ENCODE peak calls at places on chromosomes 16 and 17, in eight cellular contexts. X is stomach, Q is A549, R is suprapubic skin, S is heart right ventricle, D is adrenal gland, Z is pancreas, M is Karpas-422. I is an unnamed sample. For H3K4me1, the result is how much of the 10 kb centered on the place peaks cover.

GRCh38 chr17:76734080-76734840 is 2.9 kb downstream of the SRSF2 start:
- DNase-seq in X (no peak), Q (peak), R (no peak), S (no peak), D (no peak), Z (no peak), M (peak), I (no peak)

GRCh38 chr16:58476791-58477190 is 23.2 kb upstream of the NDRG4 start:
- DNase-seq in X (no peak), Q (no peak), R (no peak), S (no peak), D (no peak), Z (no peak), M (no peak), I (no peak)

GRCh38 chr17:39027037-39027436 is 59.8 kb upstream of the FBXO47 start:
- DNase-seq in X (peak), Q (no peak), R (peak), S (peak), D (peak), Z (peak), M (no peak), I (peak)

GRCh38 chr16:86975445-86975844 is 341.7 kb downstream of the C16orf95 start:
- DNase-seq in X (no peak), Q (peak), R (no peak), S (no peak), D (no peak), Z (no peak), M (no peak), I (peak)

GRCh38 chr16:19936431-19936830 is 51.8 kb upstream of the GPRC5B start:
- DNase-seq in X (no peak), Q (no peak), R (no peak), S (no peak), D (no peak), Z (no peak), M (no peak), I (no peak)

GRCh38 chr17:13561606-13562270 is 40.0 kb downstream of the HS3ST3A1 start:
- DNase-seq in X (no peak), Q (peak), R (no peak), S (no peak), D (no peak), Z (no peak), M (no peak), I (no peak)

GRCh38 chr17:6843241-6843890 is 11.8 kb upstream of the TEKT1 start:
- DNase-seq in X (no peak), Q (peak), R (no peak), S (no peak), D (no peak), Z (no peak), M (peak), I (no peak)

GRCh38 chr17:58337126-58337599 is 8.6 kb upstream of the TSPOAP1 start:
- DNase-seq in X (no peak), Q (no peak), R (peak), S (no peak), D (no peak), Z (no peak), M (peak), I (no peak)

GRCh38 chr17:59800530-59800942 is 92.2 kb downstream of the TUBD1 start:
- DNase-seq in X (no peak), Q (peak), R (no peak), S (no peak), D (no peak), Z (no peak), M (peak), I (no peak)

GRCh38 chr16:89067677-89068076 is 26.0 kb upstream of the ACSF3 start:
- DNase-seq in X (peak), Q (no peak), R (no peak), S (no peak), D (peak), Z (no peak), M (no peak), I (no peak)

GRCh38 chr16:12406158-12406557 is 397.5 kb downstream of the CPPED1 start:
- DNase-seq in X (no peak), Q (no peak), R (no peak), S (no peak), D (no peak), Z (no peak), M (no peak), I (no peak)

GRCh38 chr16:55055262-55055661 is 124.6 kb downstream of the IRX5 start:
- DNase-seq in X (no peak), Q (no peak), R (no peak), S (no peak), D (no peak), Z (no peak), M (no peak), I (no peak)

GRCh38 chr17:64641499-64641898 is 20.6 kb downstream of the SMURF2 start:
- DNase-seq in X (no peak), Q (peak), R (no peak), S (no peak), D (peak), Z (peak), M (no peak), I (peak)

GRCh38 chr16:583470-583814 is 6.4 kb upstream of the RAB40C start:
- DNase-seq in X (no peak), Q (no peak), R (no peak), S (no peak), D (no peak), Z (no peak), M (peak), I (peak)

GRCh38 chr17:64974750-64975317 is 55.6 kb upstream of the LRRC37A3 start:
- DNase-seq in X (no peak), Q (no peak), R (peak), S (no peak), D (no peak), Z (no peak), M (no peak), I (no peak)

GRCh38 chr17:69336580-69336979 is 9.6 kb upstream of the ABCA5 start:
- DNase-seq in X (no peak), Q (no peak), R (no peak), S (no peak), D (no peak), Z (no peak), M (no peak), I (no peak)

GRCh38 chr17:68981288-68981687 is 26.1 kb upstream of the ABCA8 start:
- DNase-seq in X (peak), Q (no peak), R (no peak), S (no peak), D (peak), Z (peak), M (no peak), I (peak)

GRCh38 chr17:6387442-6387841 is 47.5 kb downstream of the AIPL1 start:
- DNase-seq in X (no peak), Q (no peak), R (no peak), S (no peak), D (no peak), Z (no peak), M (no peak), I (no peak)

GRCh38 chr17:35322749-35323148 is 50.7 kb downstream of the SLFN11 start:
- DNase-seq in X (no peak), Q (no peak), R (no peak), S (no peak), D (no peak), Z (no peak), M (no peak), I (no peak)

GRCh38 chr16:46496701-46497100 is 124.5 kb downstream of the SHCBP1 start:
- DNase-seq in X (no peak), Q (no peak), R (no peak), S (no peak), D (no peak), Z (no peak), M (no peak), I (no peak)
- H3K4me3 ChIP-seq in X (no peak), Q (no peak), R (no peak), S (no peak), D (no peak), Z (no peak), M (no peak), I (no peak)

DNA sequence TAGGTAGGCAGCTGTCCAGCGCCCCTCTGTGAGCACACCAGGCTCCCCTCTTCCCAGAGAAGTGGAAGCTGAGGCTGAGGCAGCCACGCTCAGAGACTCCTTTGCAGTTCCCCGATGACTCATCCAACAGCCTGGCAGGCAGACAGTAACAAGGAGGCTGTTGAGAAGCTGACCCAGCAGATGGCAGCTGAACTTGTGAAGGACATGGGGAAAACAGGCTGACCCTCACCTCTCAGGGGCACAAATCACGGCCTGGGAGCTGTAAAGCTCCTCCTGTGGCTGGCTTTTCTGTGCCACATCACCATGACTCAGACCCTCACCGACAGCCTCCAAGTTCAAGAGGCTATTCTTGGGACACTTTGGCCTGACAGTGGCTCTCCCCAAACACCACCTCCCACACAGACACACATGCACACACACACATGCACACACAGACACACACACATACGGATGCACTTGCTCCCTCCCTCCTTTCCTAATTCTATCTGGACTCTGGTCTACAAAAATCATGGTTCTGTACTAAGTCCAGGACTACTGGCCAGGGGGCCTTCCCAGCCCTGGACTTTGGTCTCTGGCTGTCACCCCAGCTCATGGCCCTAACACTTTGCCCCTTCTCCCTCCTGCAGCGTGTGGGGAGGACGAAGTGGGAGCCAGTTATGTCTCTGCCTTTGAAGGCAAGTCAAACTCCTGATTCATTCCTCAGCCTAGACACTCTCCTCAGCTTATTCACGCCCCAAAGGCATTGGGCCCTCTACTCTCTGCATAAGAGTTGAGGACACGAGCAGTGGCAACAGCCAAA is 23.2 kb downstream of the MAP3K14 start:
- DNase-seq in X (peak), Q (peak), R (peak), S (peak), D (peak), Z (peak), M (no peak), I (peak)
- H3K4me1 ChIP-seq in X (half or more), Q (half or more), R (half or more), S (half or more), D (under half), Z (half or more), M (half or more), I (under half)

GRCh38 chr16:49564577-49565224 is 191.1 kb downstream of the C16orf78 start:
- DNase-seq in X (no peak), Q (no peak), R (no peak), S (no peak), D (no peak), Z (peak), M (no peak), I (peak)
- H3K27ac ChIP-seq in X (no peak), Q (no peak), R (no peak), S (no peak), D (no peak), Z (no peak), M (no peak), I (peak)

GRCh38 chr16:25109643-25110042 is 1.9 kb upstream of the LCMT1 start:
- DNase-seq in X (no peak), Q (peak), R (no peak), S (no peak), D (peak), Z (peak), M (no peak), I (peak)

GRCh38 chr16:25111403-25112166 is at the start of gene LCMT1:
- DNase-seq in X (peak), Q (peak), R (peak), S (peak), D (peak), Z (peak), M (peak), I (peak)

GRCh38 chr16:25107466-25107792 is 4.1 kb upstream of the LCMT1 start:
- DNase-seq in X (no peak), Q (no peak), R (no peak), S (no peak), D (no peak), Z (no peak), M (no peak), I (no peak)

GRCh38 chr16:25108054-25108453 is 3.5 kb upstream of the LCMT1 start:
- DNase-seq in X (no peak), Q (peak), R (no peak), S (no peak), D (no peak), Z (no peak), M (peak), I (no peak)

DNA sequence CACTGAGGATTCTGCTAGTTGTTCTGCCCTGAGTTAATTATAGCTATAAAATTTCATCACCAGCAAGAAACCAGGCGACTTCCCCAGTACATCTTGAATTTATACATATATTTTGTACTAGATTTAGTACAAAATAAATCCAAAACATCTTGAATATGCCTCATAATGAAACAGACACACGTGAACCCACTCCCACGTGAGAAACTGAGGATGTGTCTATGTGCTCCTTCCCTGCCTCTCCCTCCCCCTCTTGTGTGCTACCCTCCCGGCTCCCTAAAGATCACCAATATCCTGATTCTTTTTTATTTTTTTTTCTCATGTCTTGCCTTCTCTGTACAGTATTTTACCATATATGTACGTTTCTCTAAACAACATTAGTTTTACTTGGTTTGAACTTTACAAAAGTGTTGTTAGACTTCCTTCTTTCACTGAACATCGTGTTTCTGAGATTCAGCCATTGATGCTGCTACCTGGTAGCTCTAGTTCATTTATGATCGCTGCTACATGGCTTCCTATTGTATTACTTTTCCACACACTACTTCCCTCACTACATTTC is 1.1 kb upstream of the LCMT1 start:
- DNase-seq in X (no peak), Q (peak), R (no peak), S (no peak), D (no peak), Z (no peak), M (peak), I (no peak)
- H3K4me3 ChIP-seq in X (peak), Q (peak), R (peak), S (peak), D (peak), Z (peak), M (peak), I (peak)

DNA sequence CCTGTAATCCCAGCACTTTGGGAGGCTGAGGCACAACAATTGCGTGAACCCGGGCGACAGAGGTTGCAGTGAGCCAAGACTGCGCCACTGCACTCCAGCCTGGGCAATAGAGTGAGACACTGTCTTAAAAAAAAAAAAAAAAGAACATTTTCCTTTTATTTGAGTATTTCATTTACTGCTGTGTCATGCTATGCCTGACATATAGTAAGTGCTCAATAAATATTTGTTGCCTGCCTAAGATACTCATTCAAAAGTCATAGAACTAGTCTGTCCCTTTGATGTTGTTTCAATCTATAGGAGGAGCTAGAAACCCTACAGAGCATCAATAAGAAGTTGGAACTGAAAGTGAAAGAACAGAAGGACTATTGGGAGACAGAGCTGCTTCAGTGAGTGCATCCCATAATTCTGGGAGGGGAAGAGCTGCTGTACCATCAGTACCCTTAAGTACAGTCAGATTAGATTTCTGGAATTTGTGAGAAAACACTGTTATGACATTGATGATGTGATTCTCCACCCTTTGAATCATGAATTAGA is 20.0 kb downstream of the CALCOCO2 start:
- DNase-seq in X (no peak), Q (no peak), R (no peak), S (no peak), D (no peak), Z (no peak), M (peak), I (no peak)
- H3K4me1 ChIP-seq in X (under half), Q (under half), R (under half), S (under half), D (under half), Z (under half), M (under half), I (under half)

DNA sequence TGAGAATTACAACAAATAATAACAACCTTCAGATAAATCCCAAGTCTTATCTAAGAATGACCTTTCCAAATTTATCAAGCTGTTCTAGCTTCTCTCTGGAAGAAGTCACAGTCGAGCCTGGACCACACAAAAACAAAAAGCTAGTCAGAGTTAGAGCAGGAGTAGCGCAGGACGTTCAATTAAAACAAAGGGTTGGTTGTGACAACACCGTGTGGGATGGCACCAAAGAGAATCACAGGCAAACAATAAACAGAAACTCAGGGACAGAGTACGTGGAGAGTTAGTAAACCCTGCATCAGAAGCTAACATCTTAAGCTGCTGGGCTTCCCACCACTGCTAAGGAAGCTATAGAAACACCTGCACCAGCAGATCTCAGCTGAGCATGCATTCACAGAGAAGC is 23.8 kb downstream of the ARHGAP17 start:
- DNase-seq in X (no peak), Q (no peak), R (no peak), S (no peak), D (no peak), Z (no peak), M (no peak), I (no peak)
- H3K27ac ChIP-seq in X (peak), Q (no peak), R (peak), S (peak), D (no peak), Z (no peak), M (no peak), I (no peak)

I was measured in SJCRH30.